ENCODE peak calls at places on chromosomes 11 and 22, in ten cellular contexts. W is NB4, N is fibroblast of villous mesenchyme, Z is right atrium auricular region, L is uterus, M is right lobe of liver, C is left ventricle myocardium inferior, H is adrenal gland, I is upper lobe of left lung, D is choroid plexus epithelial cell. B is an unnamed sample.

GRCh38 chr11:119471329-119471728 is 48.4 kb upstream of the THY1 start:
- DNase-seq in W (no peak), N (no peak), Z (peak), L (no peak), M (no peak), C (no peak), H (no peak), I (no peak), D (no peak), B (no peak)

GRCh38 chr22:21067901-21068680 is 22.3 kb downstream of the LRRC74B start:
- DNase-seq in W (no peak), N (no peak), Z (no peak), L (no peak), M (no peak), C (no peak), H (peak), I (no peak), D (no peak), B (no peak)

GRCh38 chr11:92941676-92942571 is 27.5 kb upstream of the MTNR1B start:
- DNase-seq in W (peak), N (peak), Z (no peak), L (no peak), M (no peak), C (no peak), H (peak), I (no peak), D (peak), B (peak)

GRCh38 chr11:124676386-124676785 is 2.7 kb downstream of the SPA17 start:
- DNase-seq in W (no peak), N (peak), Z (no peak), L (no peak), M (peak), C (no peak), H (no peak), I (peak), D (peak), B (peak)

GRCh38 chr11:65288706-65289536 is 25.7 kb upstream of the CDC42EP2 start:
- DNase-seq in W (no peak), N (peak), Z (no peak), L (no peak), M (no peak), C (peak), H (no peak), I (no peak), D (no peak), B (no peak)

GRCh38 chr11:1382429-1382828 is 7.3 kb upstream of the BRSK2 start:
- DNase-seq in W (no peak), N (no peak), Z (no peak), L (no peak), M (no peak), C (no peak), H (no peak), I (no peak), D (no peak), B (no peak)

GRCh38 chr22:27802389-27803079 is 978 bp upstream of the MN1 start:
- DNase-seq in W (no peak), N (peak), Z (no peak), L (no peak), M (peak), C (no peak), H (no peak), I (no peak), D (no peak), B (no peak)

GRCh38 chr11:69261116-69261515 is 32.8 kb upstream of the MYEOV start:
- DNase-seq in W (no peak), N (no peak), Z (no peak), L (no peak), M (no peak), C (no peak), H (no peak), I (no peak), D (no peak), B (no peak)

GRCh38 chr22:35834080-35834479 is 116.4 kb downstream of the APOL5 start:
- DNase-seq in W (no peak), N (no peak), Z (no peak), L (no peak), M (no peak), C (no peak), H (no peak), I (no peak), D (no peak), B (no peak)

GRCh38 chr22:35837328-35837727 is 119.7 kb downstream of the APOL5 start:
- DNase-seq in W (no peak), N (no peak), Z (no peak), L (no peak), M (no peak), C (no peak), H (no peak), I (no peak), D (no peak), B (peak)

GRCh38 chr22:35835267-35835997 is 117.8 kb downstream of the APOL5 start:
- DNase-seq in W (no peak), N (peak), Z (no peak), L (no peak), M (no peak), C (no peak), H (no peak), I (no peak), D (peak), B (no peak)

GRCh38 chr22:35838849-35839646 is 121.4 kb downstream of the APOL5 start:
- DNase-seq in W (peak), N (peak), Z (no peak), L (peak), M (no peak), C (no peak), H (peak), I (no peak), D (peak), B (peak)

GRCh38 chr22:35835998-35836691 is 118.5 kb downstream of the APOL5 start:
- DNase-seq in W (no peak), N (peak), Z (peak), L (peak), M (peak), C (peak), H (peak), I (peak), D (peak), B (peak)
- H3K4me3 ChIP-seq in W (no peak), N (peak), Z (no peak), L (peak), M (peak), C (peak), H (no peak), I (peak), D (peak), B (peak)

GRCh38 chr11:113670149-113670829 is 35.8 kb downstream of the TMPRSS5 start:
- DNase-seq in W (no peak), N (peak), Z (no peak), L (no peak), M (no peak), C (no peak), H (no peak), I (no peak), D (no peak), B (no peak)
- TF ChIP-seq CTCF in W (no peak), N (no peak), Z (no peak), L (no peak), M (no peak), C (no peak), H (no peak), I (no peak), D (no peak), B (no peak)

DNA sequence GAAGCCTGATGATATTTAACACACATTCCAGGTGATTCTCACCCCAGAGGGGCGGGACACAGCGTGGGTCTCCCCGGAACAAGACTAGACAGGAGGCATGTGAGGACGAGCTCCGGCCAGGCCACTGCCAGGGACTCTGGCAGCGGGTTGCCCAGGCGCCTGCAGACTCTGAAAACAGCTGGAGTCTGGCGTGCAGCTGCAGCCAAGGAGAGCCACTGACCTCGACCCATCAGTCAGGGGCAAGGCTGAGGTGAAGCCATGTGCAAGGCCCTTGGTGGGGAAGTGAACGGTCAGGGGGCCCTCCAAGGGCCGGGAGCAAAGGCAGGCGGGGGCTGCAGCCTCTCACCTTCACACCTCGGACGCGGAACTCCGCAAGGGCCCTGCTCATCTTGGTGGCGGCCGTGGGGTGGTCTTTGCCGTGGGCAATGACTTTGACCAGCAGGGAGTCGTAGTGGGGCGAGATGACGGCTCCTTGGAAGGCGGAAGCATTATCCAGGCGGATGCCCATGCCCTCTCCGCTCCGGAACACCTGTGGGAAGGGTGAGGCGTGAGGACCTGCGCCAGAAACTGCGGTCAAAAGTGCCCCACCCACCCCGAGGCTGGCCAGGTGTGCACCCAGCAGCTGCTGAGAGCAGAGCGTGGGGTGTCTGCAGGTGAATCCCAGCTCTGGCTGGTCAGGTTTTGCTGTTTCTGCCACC is 6.7 kb downstream of the LRFN4 start:
- DNase-seq in W (no peak), N (no peak), Z (no peak), L (no peak), M (no peak), C (no peak), H (no peak), I (no peak), D (no peak), B (no peak)
- H3K4me3 ChIP-seq in W (no peak), N (no peak), Z (no peak), L (no peak), M (no peak), C (no peak), H (no peak), I (no peak), D (no peak), B (no peak)

DNA sequence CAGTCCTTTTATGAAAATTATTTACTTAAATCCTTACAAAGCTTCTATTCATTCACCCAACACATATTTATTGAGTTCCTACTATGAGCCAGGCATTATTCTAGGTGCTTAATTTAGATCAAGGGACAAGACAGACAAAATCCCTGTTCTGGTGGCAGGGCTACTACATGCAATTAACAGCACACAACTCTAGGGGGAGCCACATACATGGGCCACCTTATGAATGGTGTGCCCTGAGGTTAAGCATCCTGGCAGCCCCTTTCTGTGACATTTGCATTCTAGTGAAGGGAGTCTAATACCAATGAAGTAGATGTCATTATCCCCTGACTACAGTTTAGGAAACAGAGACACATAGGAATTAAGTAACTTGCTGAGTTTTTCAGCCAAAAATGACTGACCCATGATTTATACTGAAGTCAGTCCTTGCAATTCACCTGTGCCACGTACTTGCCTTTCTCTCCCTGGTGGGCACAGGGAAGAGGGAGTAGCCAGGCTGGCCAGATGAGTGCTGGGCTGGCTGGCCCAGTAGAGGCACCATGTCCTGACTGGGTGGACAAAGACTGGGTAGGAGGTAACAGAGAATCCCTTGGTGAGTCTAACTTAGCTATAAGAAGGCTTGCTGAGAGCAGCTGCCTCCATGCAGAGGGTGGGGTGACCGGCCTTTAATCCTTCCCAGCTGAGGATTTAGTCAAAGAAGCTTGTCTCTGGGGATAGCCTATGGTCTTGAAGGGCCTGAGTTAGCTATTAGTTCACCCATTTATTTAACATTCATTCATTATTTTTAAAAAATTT is 52.0 kb upstream of the ELF5 start:
- DNase-seq in W (peak), N (no peak), Z (no peak), L (no peak), M (no peak), C (no peak), H (no peak), I (no peak), D (no peak), B (no peak)
- TF ChIP-seq CTCF in W (peak), N (peak), Z (no peak), L (no peak), M (no peak), C (no peak), H (peak), I (no peak), D (peak), B (peak)

GRCh38 chr11:34104680-34105078 is 750 bp upstream of the NAT10 start:
- DNase-seq in W (no peak), N (no peak), Z (no peak), L (no peak), M (no peak), C (no peak), H (no peak), I (no peak), D (no peak), B (no peak)
- H3K4me3 ChIP-seq in W (peak), N (peak), Z (peak), L (peak), M (peak), C (peak), H (peak), I (peak), D (peak), B (peak)

DNA sequence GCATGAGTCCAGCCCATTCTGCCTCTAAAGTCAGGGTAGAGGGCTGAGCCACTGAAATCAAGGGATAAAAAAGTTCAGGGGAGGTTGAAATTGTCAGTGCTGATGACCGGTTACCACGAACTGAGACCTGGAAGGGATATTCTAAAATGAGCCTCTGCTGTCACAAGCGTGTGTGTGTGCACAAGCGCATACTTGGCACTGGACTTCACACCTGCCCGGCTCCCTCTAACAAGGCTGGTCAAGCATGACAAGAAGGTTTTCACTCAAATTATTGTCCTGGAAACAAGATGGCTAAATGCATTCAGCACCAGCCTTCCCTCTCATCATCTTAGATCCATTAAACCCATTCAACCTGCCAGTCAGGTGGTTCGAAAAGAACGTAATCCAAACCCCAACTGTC is 54.8 kb upstream of the CECR2 start:
- DNase-seq in W (no peak), N (no peak), Z (no peak), L (no peak), M (no peak), C (no peak), H (no peak), I (no peak), D (no peak), B (no peak)
- TF ChIP-seq CTCF in W (no peak), N (no peak), Z (no peak), L (no peak), M (no peak), C (no peak), H (no peak), I (no peak), D (no peak), B (no peak)